ENCODE peak calls at places on chromosomes 12 and 14, in six cellular contexts. H is cardiac muscle cell, F is pancreas, A is stomach, W is IMR-90, E is Panc1. O is an unnamed sample.

GRCh38 chr14:81436296-81437138 is 36.4 kb upstream of the STON2 start:
- DNase-seq in W (peak; percentile 45), A (peak; percentile 83), F (peak; percentile 82), H (peak; percentile 92), E (no peak), O (peak; percentile 92)

GRCh38 chr12:91885851-91886250 is 259.8 kb downstream of the BTG1 start:
- DNase-seq in H (no peak), E (no peak), A (no peak), W (no peak), F (no peak), O (no peak)

GRCh38 chr12:63308701-63309100 is 157.7 kb upstream of the AVPR1A start:
- DNase-seq in H (no peak), F (no peak), E (no peak), W (no peak), A (no peak), O (no peak)

GRCh38 chr12:23350808-23351207 is 598.7 kb downstream of the SOX5 start:
- DNase-seq in H (no peak), F (no peak), W (no peak), E (no peak), A (no peak), O (no peak)

GRCh38 chr12:18578191-18578590 is 159.6 kb downstream of the PLCZ1 start:
- DNase-seq in A (no peak), H (no peak), W (peak; percentile 59), E (no peak), F (no peak), O (no peak)

GRCh38 chr12:54214553-54215374 is 26.0 kb upstream of the SMUG1 start:
- DNase-seq in E (peak; percentile 64), W (peak; percentile 85), H (peak; percentile 94), A (peak; percentile 83), F (peak; percentile 84), O (peak; percentile 96)

GRCh38 chr14:76995279-76996035 is 33.1 kb downstream of the IRF2BPL start:
- DNase-seq in H (no peak), E (no peak), F (no peak), W (no peak), A (peak; percentile 65), O (no peak)

GRCh38 chr12:77087427-77087826 is 22.1 kb upstream of the E2F7 start:
- DNase-seq in A (no peak), W (peak; percentile 95), F (no peak), E (no peak), H (no peak), O (no peak)

GRCh38 chr12:132583736-132584135 is 26.6 kb downstream of the LRCOL1 start:
- DNase-seq in A (no peak), F (peak; percentile 18), H (peak; percentile 30), E (no peak), W (no peak), O (no peak)

GRCh38 chr12:2256915-2257314 is 204.1 kb downstream of the CACNA1C start:
- DNase-seq in A (no peak), E (no peak), W (peak; percentile 84), H (no peak), F (no peak), O (no peak)

DNA sequence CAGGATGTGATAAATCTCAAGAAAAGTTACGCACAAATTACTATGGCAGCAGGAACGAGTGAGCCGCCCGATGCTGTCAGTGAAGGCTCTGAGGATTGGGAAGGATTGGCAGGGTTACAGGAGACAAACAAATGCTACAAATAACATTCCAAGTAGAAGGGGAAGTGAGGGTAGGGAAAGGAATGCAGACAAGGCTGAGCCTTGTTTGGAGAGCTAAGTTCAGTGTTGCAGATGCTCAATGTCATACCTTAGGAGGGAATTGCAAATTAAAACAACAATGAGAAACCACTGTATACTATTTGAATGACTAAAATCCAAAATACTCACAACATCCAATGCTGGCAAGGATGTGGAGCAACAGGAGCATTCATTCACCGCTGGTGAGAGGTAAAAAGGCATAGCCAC is 1.3 kb downstream of the CLEC9A start:
- DNase-seq in H (no peak), F (no peak), A (no peak), E (no peak), W (peak; percentile 87), O (no peak)
- TF ChIP-seq CTCF in H (no peak), F (no peak), A (no peak), E (no peak), W (no peak), O (no peak)

DNA sequence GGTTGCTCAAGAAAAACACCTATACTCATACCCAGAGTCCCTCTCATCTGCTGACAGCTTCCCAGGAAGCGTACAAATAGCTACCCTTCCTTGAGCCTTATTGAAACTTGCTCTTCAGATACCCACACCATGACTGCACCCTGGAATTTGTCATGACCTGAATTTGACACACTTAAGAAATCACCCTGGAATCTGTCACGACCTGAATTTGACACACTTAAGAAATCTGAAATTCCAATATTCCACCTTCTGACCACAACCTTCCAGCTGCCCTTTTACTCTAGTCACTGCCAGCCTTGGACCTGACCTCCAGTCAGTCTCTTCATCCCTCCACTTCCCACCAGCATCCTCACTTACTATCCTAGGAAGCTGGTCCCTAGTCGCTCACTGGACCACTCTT is 1.1 kb upstream of the HAL start:
- DNase-seq in A (no peak), F (no peak), W (no peak), E (no peak), H (no peak), O (no peak)
- H3K27me3 ChIP-seq in A (no peaks in the 10 kb centered on the region), F (no peaks in the 10 kb centered on the region), W (peaks cover 4% of the 10 kb centered on the region), E (no peaks in the 10 kb centered on the region), H (no peaks in the 10 kb centered on the region), O (peaks cover 2% of the 10 kb centered on the region)

GRCh38 chr14:75977544-75977943 is 4.3 kb downstream of the TGFB3 start:
- DNase-seq in A (no peak), H (no peak), F (no peak), E (no peak), W (no peak), O (no peak)

GRCh38 chr14:75979641-75980422 is 2.0 kb downstream of the TGFB3 start:
- DNase-seq in H (no peak), A (no peak), W (no peak), E (no peak), F (peak; percentile 30), O (no peak)

GRCh38 chr14:75980856-75981255 is 939 bp downstream of the TGFB3 start:
- DNase-seq in F (peak; percentile 51), H (no peak), E (no peak), W (no peak), A (peak; percentile 47), O (no peak)

GRCh38 chr14:75978249-75978731 is 3.5 kb downstream of the TGFB3 start:
- DNase-seq in E (no peak), W (no peak), H (no peak), A (peak; percentile 38), F (peak; percentile 40), O (peak; percentile 15)

GRCh38 chr14:75979071-75979571 is 2.7 kb downstream of the TGFB3 start:
- DNase-seq in W (peak; percentile 38), A (no peak), H (peak; percentile 63), F (peak; percentile 40), E (no peak), O (peak; percentile 65)
- H3K4me3 ChIP-seq in W (no peak overlapping the region), A (peak overlapping the region; percentile 66), H (no peak overlapping the region), F (no peak overlapping the region), E (no peak overlapping the region), O (no peak overlapping the region)

DNA sequence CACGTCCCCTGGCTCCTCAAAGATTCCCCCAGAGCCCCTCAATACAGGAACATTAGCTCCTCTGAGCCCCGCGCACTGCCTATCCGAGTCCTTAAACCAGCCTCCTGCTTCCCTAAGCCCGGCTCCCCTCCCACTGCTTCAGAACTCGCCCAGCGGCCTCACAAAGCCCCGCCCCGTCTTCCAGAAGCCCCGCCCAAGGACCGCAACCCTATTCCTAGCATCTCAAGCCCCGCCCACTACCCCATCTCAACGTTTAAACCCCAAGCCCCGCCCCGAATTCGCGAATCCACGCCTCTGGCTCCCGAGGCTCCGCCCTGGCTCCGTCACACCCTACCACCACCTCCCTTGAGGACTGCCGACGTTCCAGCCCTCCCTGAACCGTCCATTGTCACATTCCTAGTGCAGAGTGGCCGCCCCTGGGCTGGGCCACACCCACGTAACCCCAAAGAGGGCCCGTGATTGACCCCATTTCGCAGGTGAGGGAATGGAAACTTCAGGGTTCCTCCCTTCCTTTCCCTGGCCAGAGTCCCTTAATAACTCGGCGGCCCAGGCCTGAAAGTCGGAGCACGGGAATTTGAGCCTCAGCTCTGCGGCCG is 646 bp upstream of the CORO1C start:
- DNase-seq in F (peak; percentile 100), A (peak; percentile 100), W (peak; percentile 97), H (peak; percentile 100), E (peak; percentile 95), O (peak; percentile 100)
- TF ChIP-seq CTCF in F (no peak), A (no peak), W (no peak), H (no peak), E (no peak), O (no peak)

O was measured in BE2C.